ENCODE peak calls at places on chromosomes 6 and 20, in eight cellular contexts. One of them, this sample, is unnamed.

GRCh38 chr20:57526067-57526884 is 1.3 kb upstream of the CTCFL start:
- DNase-seq in activated T-cell treated with anti-CD3 and anti-CD28 coated beads for 1 hour: no peak
- DNase-seq in AG08396: no peak
- DNase-seq in T-cell: peak; percentile 10
- DNase-seq in AG09309: no peak
- DNase-seq in HS-5: no peak
- DNase-seq in iris pigment epithelial cell: no peak
- DNase-seq in activated CD4-positive, CD25-positive, alpha-beta regulatory T cell: no peak
- DNase-seq in this sample: no peak

GRCh38 chr6:133983099-133983939 is 30.3 kb downstream of the TBPL1 start:
- DNase-seq in activated CD4-positive, CD25-positive, alpha-beta regulatory T cell: no peak
- DNase-seq in iris pigment epithelial cell: peak; percentile 78
- DNase-seq in HS-5: no peak
- DNase-seq in T-cell: peak; percentile 38
- DNase-seq in AG08396: no peak
- DNase-seq in activated T-cell treated with anti-CD3 and anti-CD28 coated beads for 1 hour: peak; percentile 31
- DNase-seq in AG09309: no peak
- DNase-seq in this sample: no peak

GRCh38 chr6:35642471-35643161 is 46.1 kb downstream of the FKBP5 start:
- DNase-seq in T-cell: no peak
- DNase-seq in AG09309: no peak
- DNase-seq in AG08396: no peak
- DNase-seq in activated T-cell treated with anti-CD3 and anti-CD28 coated beads for 1 hour: no peak
- DNase-seq in iris pigment epithelial cell: no peak
- DNase-seq in activated CD4-positive, CD25-positive, alpha-beta regulatory T cell: no peak
- DNase-seq in HS-5: no peak
- DNase-seq in this sample: no peak

GRCh38 chr6:135830452-135830851 is 21.0 kb upstream of the PDE7B start:
- DNase-seq in AG09309: no peak
- DNase-seq in iris pigment epithelial cell: peak; percentile 69
- DNase-seq in activated CD4-positive, CD25-positive, alpha-beta regulatory T cell: no peak
- DNase-seq in AG08396: no peak
- DNase-seq in HS-5: peak; percentile 58
- DNase-seq in T-cell: no peak
- DNase-seq in activated T-cell treated with anti-CD3 and anti-CD28 coated beads for 1 hour: no peak
- DNase-seq in this sample: no peak

GRCh38 chr20:24236204-24236603 is 233.2 kb upstream of the SYNDIG1 start:
- DNase-seq in activated CD4-positive, CD25-positive, alpha-beta regulatory T cell: no peak
- DNase-seq in T-cell: no peak
- DNase-seq in iris pigment epithelial cell: no peak
- DNase-seq in activated T-cell treated with anti-CD3 and anti-CD28 coated beads for 1 hour: no peak
- DNase-seq in AG09309: no peak
- DNase-seq in AG08396: no peak
- DNase-seq in HS-5: no peak
- DNase-seq in this sample: no peak

GRCh38 chr6:141976994-141977393 is 155.7 kb upstream of the GJE1 start:
- DNase-seq in iris pigment epithelial cell: no peak
- DNase-seq in T-cell: no peak
- DNase-seq in AG08396: no peak
- DNase-seq in AG09309: no peak
- DNase-seq in activated T-cell treated with anti-CD3 and anti-CD28 coated beads for 1 hour: no peak
- DNase-seq in HS-5: no peak
- DNase-seq in activated CD4-positive, CD25-positive, alpha-beta regulatory T cell: no peak
- DNase-seq in this sample: no peak

GRCh38 chr20:56458227-56458821 is 10.1 kb upstream of the RTF2 start:
- DNase-seq in AG08396: no peak
- DNase-seq in activated CD4-positive, CD25-positive, alpha-beta regulatory T cell: no peak
- DNase-seq in HS-5: no peak
- DNase-seq in iris pigment epithelial cell: no peak
- DNase-seq in activated T-cell treated with anti-CD3 and anti-CD28 coated beads for 1 hour: no peak
- DNase-seq in AG09309: no peak
- DNase-seq in T-cell: no peak
- DNase-seq in this sample: no peak

GRCh38 chr20:19787366-19787765 is 29.3 kb downstream of the RIN2 start:
- DNase-seq in AG09309: no peak
- DNase-seq in activated T-cell treated with anti-CD3 and anti-CD28 coated beads for 1 hour: no peak
- DNase-seq in iris pigment epithelial cell: no peak
- DNase-seq in AG08396: no peak
- DNase-seq in HS-5: no peak
- DNase-seq in T-cell: no peak
- DNase-seq in activated CD4-positive, CD25-positive, alpha-beta regulatory T cell: no peak
- DNase-seq in this sample: no peak

GRCh38 chr6:142537612-142538478 is 236.0 kb downstream of the ADGRG6 start:
- DNase-seq in AG09309: no peak
- DNase-seq in activated CD4-positive, CD25-positive, alpha-beta regulatory T cell: no peak
- DNase-seq in activated T-cell treated with anti-CD3 and anti-CD28 coated beads for 1 hour: no peak
- DNase-seq in iris pigment epithelial cell: peak; percentile 38
- DNase-seq in HS-5: no peak
- DNase-seq in T-cell: no peak
- DNase-seq in AG08396: no peak
- DNase-seq in this sample: no peak